ENCODE peak calls at places on chromosomes 13 and 19, in eight cellular contexts. Z is NCI-H774; K is HAP-1; L is NCI-H1092; X is ACHN; Y is effector memory CD4-positive, alpha-beta T cell; E is activated naive CD8-positive, alpha-beta T cell treated with anti-CD3 and anti-CD28 coated beads, Interleukin-2, amount 50 U/mL, for 24 hours; T is pancreas. I is an unnamed sample.

GRCh38 chr13:46759861-46760260 is 37.1 kb downstream of the ESD start:
- DNase-seq in Z (no peak), K (no peak), L (no peak), X (no peak), Y (no peak), E (no peak), T (no peak), I (no peak)

GRCh38 chr13:30863796-30864195 is 42.3 kb upstream of the MEDAG start:
- DNase-seq in Z (no peak), K (no peak), L (no peak), X (no peak), Y (no peak), E (no peak), T (no peak), I (no peak)

GRCh38 chr13:70568571-70568970 is 460.3 kb upstream of the KLHL1 start:
- DNase-seq in Z (no peak), K (peak), L (peak), X (peak), Y (no peak), E (no peak), T (no peak), I (peak)

GRCh38 chr13:67554296-67554695 is 324.2 kb upstream of the PCDH9 start:
- DNase-seq in Z (no peak), K (no peak), L (no peak), X (no peak), Y (no peak), E (no peak), T (no peak), I (no peak)

GRCh38 chr13:54234607-54235006 is 1206.0 kb downstream of the OLFM4 start:
- DNase-seq in Z (no peak), K (no peak), L (no peak), X (no peak), Y (no peak), E (no peak), T (no peak), I (no peak)

GRCh38 chr19:3821857-3822364 is 35.7 kb upstream of the MATK start:
- DNase-seq in Z (peak), K (peak), L (peak), X (peak), Y (peak), E (peak), T (peak), I (no peak)

GRCh38 chr13:108919036-108919907 is 289.9 kb downstream of the MYO16 start:
- DNase-seq in Z (no peak), K (no peak), L (no peak), X (no peak), Y (no peak), E (no peak), T (no peak), I (no peak)

GRCh38 chr13:25686831-25687495 is 315.2 kb downstream of the ATP8A2 start:
- DNase-seq in Z (peak), K (no peak), L (peak), X (no peak), Y (no peak), E (no peak), T (no peak), I (peak)

GRCh38 chr19:31110331-31110730 is 238.9 kb downstream of the TSHZ3 start:
- DNase-seq in Z (no peak), K (peak), L (no peak), X (peak), Y (no peak), E (peak), T (no peak), I (no peak)

I was measured in SHP77 treated with DMSO at 0.1 percent for 48 hours.